ENCODE peak calls at places on chromosome 1, in four cellular contexts. U is sciatic nerve; L is right cardiac atrium; N is activated CD4-positive, CD25-positive, alpha-beta regulatory T cell treated with anti-CD3 and anti-CD28 coated beads, Interleukin-2, amount 50 U/mL, for 72 hours. A is an unnamed sample.
A peak's percentile ranks its signal among the peaks of the same experiment; 100 is the strongest.

GRCh38 chr1:38071530-38072266 is 25.1 kb upstream of the POU3F1 start:
- DNase-seq in L (no peak), U (no peak), N (no peak), A (no peak)

GRCh38 chr1:235513495-235514366 is 9.5 kb upstream of the B3GALNT2 start:
- DNase-seq in L (no peak), U (no peak), N (no peak), A (no peak)

GRCh38 chr1:244826712-244827111 is 8.7 kb upstream of the COX20 start:
- DNase-seq in L (no peak), N (no peak), U (no peak), A (no peak)

GRCh38 chr1:8814870-8815269 is 2.6 kb downstream of the RERE start:
- DNase-seq in L (no peak), U (no peak), N (no peak), A (no peak)

GRCh38 chr1:163035791-163036249 is 33.3 kb upstream of the RGS4 start:
- DNase-seq in L (no peak), U (no peak), N (no peak), A (no peak)

GRCh38 chr1:59494145-59494824 is 197.4 kb downstream of the FGGY start:
- DNase-seq in N (no peak), U (no peak), L (no peak), A (no peak)

GRCh38 chr1:78884685-78885452 is 121.7 kb downstream of the ADGRL4 start:
- DNase-seq in L (no peak), N (no peak), U (no peak), A (no peak)

GRCh38 chr1:37317870-37318431 is 156.4 kb upstream of the ZC3H12A start:
- DNase-seq in U (no peak), N (no peak), L (no peak), A (no peak)

GRCh38 chr1:110555807-110556470 is 37.0 kb upstream of the KCNA10 start:
- DNase-seq in U (peak; percentile 92), N (no peak), L (peak; percentile 91), A (peak; percentile 73)

GRCh38 chr1:151612506-151613274 is 840 bp downstream of the SNX27 start:
- DNase-seq in L (peak; percentile 69), N (no peak), U (peak; percentile 70), A (peak; percentile 32)

GRCh38 chr1:29782846-29783500 is 546.7 kb downstream of the PTPRU start:
- DNase-seq in N (no peak), L (no peak), U (no peak), A (no peak)

GRCh38 chr1:24959623-24959975 is 29.5 kb upstream of the RUNX3 start:
- DNase-seq in U (no peak), N (no peak), L (peak; percentile 24), A (no peak)

GRCh38 chr1:196387766-196388165 is 220.5 kb downstream of the KCNT2 start:
- DNase-seq in N (no peak), U (no peak), L (no peak), A (no peak)

GRCh38 chr1:236830560-236830959 is 35.5 kb downstream of the MTR start:
- DNase-seq in U (no peak), N (no peak), L (peak; percentile 72), A (peak; percentile 76)

GRCh38 chr1:168348146-168348709 is 67.6 kb downstream of the TBX19 start:
- DNase-seq in N (no peak), L (no peak), U (no peak), A (no peak)

GRCh38 chr1:226731257-226731893 is 7.7 kb downstream of the ITPKB start:
- DNase-seq in L (no peak), U (no peak), N (no peak), A (no peak)